ENCODE peak calls at places on chromosomes 2 and 18, in four cellular contexts. Y is GM12878, C is K562, B is HepG2. D is an unnamed sample.
A peak's percentile ranks its signal among the peaks of the same experiment; 100 is the strongest.

GRCh38 chr18:53551868-53552426 is 672.5 kb downstream of the MBD2 start:
- DNase-seq in Y (no peak), C (no peak), B (no peak), D (no peak)

GRCh38 chr2:71756280-71756906 is 303.0 kb downstream of the DYSF start:
- DNase-seq in Y (no peak), C (no peak), B (no peak), D (no peak)

GRCh38 chr18:51194604-51195003 is 2.9 kb downstream of the MEX3C start:
- DNase-seq in Y (no peak), C (no peak), B (no peak), D (no peak)

GRCh38 chr2:14615701-14616100 is 16.8 kb upstream of the LRATD1 start:
- DNase-seq in Y (no peak), C (no peak), B (no peak), D (no peak)

GRCh38 chr18:60568211-60568610 is 195.6 kb upstream of the MC4R start:
- DNase-seq in Y (no peak), C (no peak), B (no peak), D (no peak)

GRCh38 chr2:173720310-173720709 is 244.9 kb downstream of the SP3 start:
- DNase-seq in Y (no peak), C (no peak), B (no peak), D (no peak)

GRCh38 chr2:23386422-23387220 is 1.6 kb downstream of the KLHL29 start:
- DNase-seq in Y (no peak), C (no peak), B (no peak), D (peak; percentile 45)

GRCh38 chr2:54471221-54471711 is 15.1 kb downstream of the SPTBN1 start:
- DNase-seq in Y (peak; percentile 55), C (no peak), B (peak; percentile 90), D (no peak)

GRCh38 chr2:208280933-208281332 is 14.9 kb downstream of the PIKFYVE start:
- DNase-seq in Y (no peak), C (no peak), B (no peak), D (no peak)

GRCh38 chr18:45658756-45659155 is 43.5 kb downstream of the SLC14A2 start:
- DNase-seq in Y (no peak), C (no peak), B (no peak), D (no peak)

GRCh38 chr2:167706800-167707199 is 540.6 kb downstream of the STK39 start:
- DNase-seq in Y (no peak), C (no peak), B (peak; percentile 2), D (no peak)

GRCh38 chr18:77208969-77209368 is 40.7 kb upstream of the GALR1 start:
- DNase-seq in Y (peak; percentile 34), C (no peak), B (no peak), D (no peak)

GRCh38 chr2:43178602-43179542 is 47.5 kb downstream of the ZFP36L2 start:
- DNase-seq in Y (no peak), C (peak; percentile 81), B (peak; percentile 90), D (peak; percentile 73)

GRCh38 chr18:9961031-9961430 is 47.2 kb downstream of the VAPA start:
- DNase-seq in Y (no peak), C (no peak), B (no peak), D (no peak)

GRCh38 chr2:167294031-167294774 is 405.9 kb downstream of the XIRP2 start:
- DNase-seq in Y (no peak), C (no peak), B (no peak), D (peak; percentile 65)

GRCh38 chr2:221529943-221530652 is 42.0 kb downstream of the EPHA4 start:
- DNase-seq in Y (no peak), C (no peak), B (no peak), D (no peak)

GRCh38 chr2:81445176-81445575 is 1140.6 kb upstream of the LRRTM1 start:
- DNase-seq in Y (no peak), C (no peak), B (no peak), D (no peak)

GRCh38 chr2:219551412-219551811 is 7.6 kb downstream of the TMEM198 start:
- DNase-seq in Y (no peak), C (peak; percentile 62), B (no peak), D (no peak)

GRCh38 chr2:61771904-61772845 is 81.7 kb downstream of the FAM161A start:
- DNase-seq in Y (no peak), C (no peak), B (no peak), D (no peak)

GRCh38 chr2:14601070-14601770 is 31.3 kb upstream of the LRATD1 start:
- DNase-seq in Y (no peak), C (no peak), B (no peak), D (no peak)

GRCh38 chr2:72494392-72494791 is 331.4 kb downstream of the EXOC6B start:
- DNase-seq in Y (no peak), C (no peak), B (no peak), D (no peak)

GRCh38 chr2:113861740-113862139 is 28.1 kb upstream of the ACTR3 start:
- DNase-seq in Y (no peak), C (no peak), B (no peak), D (no peak)

GRCh38 chr2:17583166-17583565 is 42.7 kb downstream of the VSNL1 start:
- DNase-seq in Y (no peak), C (no peak), B (no peak), D (no peak)

GRCh38 chr2:218398437-218399390 is 954 bp upstream of the CTDSP1 start:
- DNase-seq in Y (no peak), C (peak; percentile 54), B (peak; percentile 68), D (peak; percentile 42)

GRCh38 chr18:64103979-64104378 is 44.9 kb downstream of the LINC00305 start:
- DNase-seq in Y (no peak), C (peak; percentile 3), B (peak; percentile 6), D (peak; percentile 50)

GRCh38 chr2:135168119-135168872 is 116.2 kb downstream of the RAB3GAP1 start:
- DNase-seq in Y (no peak), C (no peak), B (no peak), D (no peak)

GRCh38 chr2:45823723-45824206 is 172.3 kb downstream of the PRKCE start:
- DNase-seq in Y (no peak), C (no peak), B (no peak), D (no peak)

GRCh38 chr18:13316066-13316465 is 97.5 kb downstream of the LDLRAD4 start:
- DNase-seq in Y (no peak), C (no peak), B (no peak), D (no peak)

GRCh38 chr2:12863937-12864336 is 147.2 kb downstream of the TRIB2 start:
- DNase-seq in Y (no peak), C (no peak), B (no peak), D (no peak)

GRCh38 chr2:118584380-118584779 is 263.1 kb downstream of the EN1 start:
- DNase-seq in Y (no peak), C (no peak), B (no peak), D (no peak)

GRCh38 chr2:673615-674318 is 3.4 kb downstream of the TMEM18 start:
- DNase-seq in Y (no peak), C (no peak), B (no peak), D (no peak)

DNA sequence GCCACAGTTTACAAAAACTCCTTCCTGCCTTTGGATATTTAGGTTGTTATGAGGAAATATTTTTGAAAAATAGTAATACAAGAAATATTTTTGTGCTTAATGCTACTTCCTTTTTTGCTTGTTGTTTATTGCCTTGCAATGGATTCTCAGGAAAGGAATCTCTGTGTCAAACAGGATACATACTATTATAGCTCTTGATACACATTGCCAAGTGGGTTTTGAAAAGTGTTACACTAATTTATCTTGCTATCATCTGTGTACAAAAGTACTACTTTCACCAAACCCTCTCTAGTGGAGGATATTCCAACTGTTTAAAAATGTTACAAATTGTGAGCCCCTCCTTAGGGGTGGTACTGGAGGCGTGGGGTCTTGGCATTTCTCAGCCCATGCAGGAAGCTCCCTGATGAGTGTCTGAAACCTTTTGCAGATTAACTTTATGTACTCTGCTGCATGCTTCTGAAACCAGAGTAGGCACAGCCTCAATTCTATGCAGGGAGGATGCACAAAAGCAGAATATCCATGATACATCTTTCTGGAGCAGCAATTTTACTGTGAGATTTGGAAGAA is 54.5 kb downstream of the EVA1A start:
- DNase-seq in Y (no peak), C (no peak), B (no peak), D (no peak)
- TF ChIP-seq ATF2 in Y (no peak), C (no peak), B (no peak), D (no peak)

GRCh38 chr2:240269380-240269779 is 128.9 kb upstream of the OTOS start:
- DNase-seq in Y (no peak), C (no peak), B (no peak), D (no peak)
- TF ChIP-seq ESRRA in Y (no peak), C (no peak), B (no peak), D (no peak)

GRCh38 chr2:237600205-237600846 is 9.8 kb upstream of the RAB17 start:
- DNase-seq in Y (no peak), C (no peak), B (peak; percentile 55), D (no peak)
- TF ChIP-seq ATF2 in Y (no peak), C (no peak), B (no peak), D (no peak)

GRCh38 chr2:188305271-188305670 is 13.6 kb downstream of the GULP1 start:
- DNase-seq in Y (no peak), C (no peak), B (no peak), D (no peak)

GRCh38 chr2:188306271-188306670 is 14.6 kb downstream of the GULP1 start:
- DNase-seq in Y (no peak), C (no peak), B (no peak), D (no peak)

GRCh38 chr2:188307850-188308283 is 16.2 kb downstream of the GULP1 start:
- DNase-seq in Y (no peak), C (no peak), B (no peak), D (no peak)

GRCh38 chr2:188308483-188308882 is 16.8 kb downstream of the GULP1 start:
- DNase-seq in Y (no peak), C (no peak), B (no peak), D (no peak)

GRCh38 chr2:188303363-188304031 is 11.8 kb downstream of the GULP1 start:
- DNase-seq in Y (no peak), C (no peak), B (no peak), D (no peak)
- TF ChIP-seq ESRRA in Y (no peak), C (no peak), B (no peak), D (no peak)

GRCh38 chr2:216989335-216990129 is 129.7 kb upstream of the TNP1 start:
- DNase-seq in Y (no peak), C (no peak), B (no peak), D (no peak)
- TF ChIP-seq ATF2 in Y (no peak), C (no peak), B (no peak), D (no peak)